ENCODE peak calls at places on chromosomes 4 and X, in nine cellular contexts. P is CD8-positive, alpha-beta T cell; D is fibroblast of mammary gland; A is tibial artery; Z is fibroblast of lung; O is cardiac fibroblast; X is lower leg skin; K is breast epithelium; G is AG09309. J is an unnamed sample.

GRCh38 chr4:3257125-3257690 is 8.2 kb downstream of the MSANTD1 start:
- DNase-seq in P (no peak), D (no peak), A (peak; percentile 54), Z (no peak), O (no peak), X (peak; percentile 80), K (peak; percentile 30), G (no peak), J (no peak)

GRCh38 chr4:152206646-152207435 is 329.1 kb downstream of the FBXW7 start:
- DNase-seq in P (no peak), D (no peak), A (no peak), Z (peak; percentile 37), O (peak; percentile 5), X (no peak), K (no peak), G (no peak), J (no peak)

GRCh38 chr4:8540072-8540471 is 40.1 kb upstream of the GPR78 start:
- DNase-seq in P (no peak), D (no peak), A (peak; percentile 29), Z (no peak), O (no peak), X (no peak), K (no peak), G (no peak), J (no peak)

GRCh38 chrX:64229145-64229544 is 1.3 kb downstream of the ASB12 start:
- DNase-seq in P (no peak), D (no peak), A (no peak), Z (no peak), O (no peak), X (no peak), K (no peak), G (no peak), J (no peak)

GRCh38 chr4:15636818-15637217 is 18.3 kb downstream of the FBXL5 start:
- DNase-seq in P (no peak), D (no peak), A (no peak), Z (no peak), O (no peak), X (no peak), K (no peak), G (no peak), J (no peak)

GRCh38 chr4:21801661-21802355 is 146.8 kb downstream of the KCNIP4 start:
- DNase-seq in P (no peak), D (no peak), A (no peak), Z (peak; percentile 63), O (peak; percentile 63), X (no peak), K (no peak), G (no peak), J (no peak)

GRCh38 chrX:110089656-110090404 is 86.9 kb downstream of the TMEM164 start:
- DNase-seq in P (no peak), D (no peak), A (no peak), Z (peak; percentile 24), O (no peak), X (no peak), K (no peak), G (no peak), J (no peak)

GRCh38 chr4:152735302-152735917 is 44.1 kb downstream of the TIGD4 start:
- DNase-seq in P (no peak), D (peak; percentile 37), A (no peak), Z (peak; percentile 14), O (peak; percentile 51), X (no peak), K (no peak), G (no peak), J (no peak)

GRCh38 chr4:65668201-65669007 is 1.9 kb downstream of the EPHA5 start:
- DNase-seq in P (no peak), D (peak; percentile 16), A (peak; percentile 62), Z (peak; percentile 71), O (peak; percentile 32), X (no peak), K (no peak), G (no peak), J (peak; percentile 41)

GRCh38 chrX:120750381-120750780 is 120.5 kb upstream of the C1GALT1C1 start:
- DNase-seq in P (no peak), D (no peak), A (no peak), Z (no peak), O (no peak), X (no peak), K (no peak), G (no peak), J (no peak)

GRCh38 chr4:56106755-56107154 is 158.0 kb downstream of the CEP135 start:
- DNase-seq in P (no peak), D (no peak), A (no peak), Z (no peak), O (no peak), X (no peak), K (no peak), G (no peak), J (no peak)

GRCh38 chr4:145679991-145680455 is at the start of gene C4orf51:
- DNase-seq in P (no peak), D (peak; percentile 73), A (no peak), Z (peak; percentile 87), O (peak; percentile 63), X (no peak), K (no peak), G (peak; percentile 23), J (peak; percentile 42)

GRCh38 chrX:17608898-17609297 is 128.4 kb upstream of the SCML1 start:
- DNase-seq in P (no peak), D (peak; percentile 2), A (no peak), Z (peak; percentile 6), O (no peak), X (no peak), K (no peak), G (no peak), J (no peak)

GRCh38 chr4:147825451-147826287 is 93.8 kb downstream of the ARHGAP10 start:
- DNase-seq in P (no peak), D (peak; percentile 92), A (no peak), Z (peak; percentile 60), O (peak; percentile 87), X (no peak), K (no peak), G (no peak), J (peak; percentile 29)

GRCh38 chr4:148397006-148397673 is 45.1 kb downstream of the NR3C2 start:
- DNase-seq in P (no peak), D (no peak), A (no peak), Z (no peak), O (no peak), X (no peak), K (no peak), G (no peak), J (no peak)

GRCh38 chr4:185134176-185134869 is 8.7 kb upstream of the SLC25A4 start:
- DNase-seq in P (no peak), D (peak; percentile 62), A (no peak), Z (peak; percentile 33), O (peak; percentile 72), X (no peak), K (no peak), G (peak; percentile 10), J (no peak)

GRCh38 chr4:163161536-163162205 is 5.0 kb downstream of the NAF1 start:
- DNase-seq in P (no peak), D (peak; percentile 91), A (no peak), Z (peak; percentile 97), O (peak; percentile 80), X (no peak), K (no peak), G (no peak), J (peak; percentile 89)

GRCh38 chr4:78642934-78643333 is 91.4 kb downstream of the ANXA3 start:
- DNase-seq in P (no peak), D (no peak), A (no peak), Z (no peak), O (no peak), X (no peak), K (no peak), G (no peak), J (no peak)

GRCh38 chrX:153321381-153322105 is at the start of gene PNMA6F:
- DNase-seq in P (no peak), D (no peak), A (no peak), Z (no peak), O (no peak), X (no peak), K (no peak), G (no peak), J (no peak)

GRCh38 chr4:169492436-169493163 is 119.8 kb downstream of the NEK1 start:
- DNase-seq in P (no peak), D (peak; percentile 55), A (no peak), Z (peak; percentile 17), O (peak; percentile 71), X (no peak), K (no peak), G (no peak), J (peak; percentile 41)

GRCh38 chr4:183241322-183241640 is 78.8 kb downstream of the CLDN22 start:
- DNase-seq in P (no peak), D (peak; percentile 94), A (no peak), Z (peak; percentile 86), O (peak; percentile 88), X (no peak), K (no peak), G (no peak), J (peak; percentile 87)

GRCh38 chr4:165726831-165727230 is 146.2 kb upstream of the TLL1 start:
- DNase-seq in P (no peak), D (peak; percentile 46), A (no peak), Z (peak; percentile 82), O (peak; percentile 79), X (no peak), K (no peak), G (no peak), J (no peak)

GRCh38 chr4:39029752-39030694 is 2.2 kb downstream of the TMEM156 start:
- DNase-seq in P (no peak), D (no peak), A (no peak), Z (no peak), O (no peak), X (no peak), K (no peak), G (no peak), J (no peak)
- TF ChIP-seq CTCF in P (no peak), D (no peak), A (no peak), Z (no peak), O (no peak), X (no peak), K (no peak), G (no peak), J (no peak)

GRCh38 chr4:154998773-154999172 is 209.7 kb upstream of the NPY2R start:
- DNase-seq in P (no peak), D (no peak), A (no peak), Z (no peak), O (no peak), X (no peak), K (no peak), G (no peak), J (no peak)
- H3K4me3 ChIP-seq in P (no peak overlapping the region), D (peak overlapping the region; percentile 36), A (no peak overlapping the region), Z (no peak overlapping the region), O (peak overlapping the region; percentile 16), X (no peak overlapping the region), K (no peak overlapping the region), G (no peak overlapping the region), J (no peak overlapping the region)

DNA sequence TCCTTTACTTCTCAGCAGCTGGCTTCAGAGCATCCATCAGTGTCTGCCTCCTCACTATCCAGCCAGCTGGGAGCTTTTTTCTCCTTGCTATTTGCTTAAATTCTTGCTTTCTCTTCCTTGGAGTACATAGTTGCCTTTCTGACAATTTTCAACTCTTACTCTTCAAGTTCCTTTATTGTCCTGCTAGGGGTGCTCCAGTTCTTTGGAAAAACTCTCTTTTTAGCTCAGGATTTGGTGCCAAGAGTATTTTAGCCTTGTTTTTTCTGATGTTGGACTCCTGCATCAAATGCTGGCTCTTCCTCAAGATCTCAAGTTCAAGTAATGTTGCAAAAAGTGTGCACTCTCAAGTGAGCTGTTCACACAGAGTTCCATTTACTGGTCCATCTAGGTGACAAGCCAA is 126.4 kb downstream of the KDR start:
- DNase-seq in P (no peak), D (peak; percentile 59), A (no peak), Z (peak; percentile 12), O (peak; percentile 77), X (no peak), K (no peak), G (peak; percentile 1), J (peak; percentile 26)
- TF ChIP-seq CTCF in P (no peak), D (peak; percentile 43), A (peak; percentile 83), Z (peak; percentile 39), O (peak; percentile 64), X (no peak), K (no peak), G (peak; percentile 22), J (peak; percentile 55)

GRCh38 chrX:48714573-48714972 is 18.0 kb downstream of the SUV39H1 start:
- DNase-seq in P (no peak), D (peak; percentile 54), A (no peak), Z (no peak), O (peak; percentile 25), X (no peak), K (no peak), G (no peak), J (no peak)
- H3K4me3 ChIP-seq in P (peak overlapping the region; percentile 35), D (no peak overlapping the region), A (no peak overlapping the region), Z (no peak overlapping the region), O (no peak overlapping the region), X (no peak overlapping the region), K (no peak overlapping the region), G (no peak overlapping the region), J (no peak overlapping the region)

J was measured in brain microvascular endothelial cell.